ENCODE peak calls at places on chromosomes 12 and 14, in ten cellular contexts. Q, N, H, W, C, J, K, M, G and R are unnamed samples.

GRCh38 chr12:131067993-131068942 is 114.6 kb downstream of the ADGRD1 start:
- DNase-seq in Q (no peak), N (peak), H (no peak), W (no peak), C (no peak), J (no peak), K (no peak), M (no peak), G (no peak), R (no peak)

GRCh38 chr12:93025145-93026103 is 96.3 kb upstream of the EEA1 start:
- DNase-seq in Q (peak), N (no peak), H (peak), W (no peak), C (no peak), J (no peak), K (no peak), M (peak), G (peak), R (no peak)

GRCh38 chr12:116677202-116677651 is 60.6 kb downstream of the SPRING1 start:
- DNase-seq in Q (no peak), N (no peak), H (no peak), W (no peak), C (no peak), J (no peak), K (no peak), M (no peak), G (no peak), R (no peak)

GRCh38 chr12:94507455-94507854 is 47.8 kb upstream of the CEP83 start:
- DNase-seq in Q (no peak), N (no peak), H (no peak), W (no peak), C (no peak), J (no peak), K (no peak), M (no peak), G (no peak), R (no peak)

GRCh38 chr12:12081836-12082497 is 11.2 kb downstream of the BCL2L14 start:
- DNase-seq in Q (peak), N (no peak), H (peak), W (no peak), C (no peak), J (peak), K (no peak), M (peak), G (peak), R (no peak)

GRCh38 chr12:56528836-56529235 is 7.2 kb downstream of the RBMS2 start:
- DNase-seq in Q (no peak), N (no peak), H (peak), W (no peak), C (no peak), J (no peak), K (no peak), M (no peak), G (no peak), R (no peak)

GRCh38 chr12:111437816-111438454 is 32.2 kb downstream of the SH2B3 start:
- DNase-seq in Q (peak), N (no peak), H (peak), W (no peak), C (no peak), J (no peak), K (peak), M (no peak), G (no peak), R (no peak)

GRCh38 chr12:113316155-113316554 is 18.8 kb downstream of the SLC8B1 start:
- DNase-seq in Q (no peak), N (no peak), H (no peak), W (no peak), C (no peak), J (no peak), K (no peak), M (no peak), G (no peak), R (no peak)

GRCh38 chr12:27966870-27967269 is 5.7 kb downstream of the PTHLH start:
- DNase-seq in Q (peak), N (no peak), H (peak), W (no peak), C (no peak), J (no peak), K (no peak), M (peak), G (peak), R (no peak)

GRCh38 chr14:31864937-31865855 is 211.9 kb upstream of the ARHGAP5 start:
- DNase-seq in Q (no peak), N (no peak), H (no peak), W (no peak), C (no peak), J (no peak), K (no peak), M (no peak), G (no peak), R (no peak)

GRCh38 chr12:8709124-8709830 is 11.5 kb downstream of the RIMKLB start:
- DNase-seq in Q (peak), N (peak), H (peak), W (no peak), C (no peak), J (peak), K (no peak), M (no peak), G (no peak), R (no peak)

GRCh38 chr12:52189376-52190174 is 2.2 kb downstream of the KRT80 start:
- DNase-seq in Q (no peak), N (no peak), H (peak), W (no peak), C (no peak), J (no peak), K (no peak), M (no peak), G (no peak), R (no peak)

GRCh38 chr12:116839287-116839830 is 41.9 kb downstream of the HRK start:
- DNase-seq in Q (no peak), N (no peak), H (no peak), W (no peak), C (no peak), J (no peak), K (no peak), M (no peak), G (no peak), R (no peak)

GRCh38 chr12:3564861-3565260 is 73.9 kb downstream of the PRMT8 start:
- DNase-seq in Q (no peak), N (no peak), H (no peak), W (no peak), C (no peak), J (no peak), K (no peak), M (no peak), G (no peak), R (no peak)

GRCh38 chr12:96132819-96133218 is 61.4 kb upstream of the ELK3 start:
- DNase-seq in Q (no peak), N (no peak), H (no peak), W (peak), C (no peak), J (no peak), K (no peak), M (no peak), G (peak), R (no peak)

GRCh38 chr14:22622220-22622619 is 21.9 kb downstream of the OR6J1 start:
- DNase-seq in Q (peak), N (no peak), H (peak), W (no peak), C (no peak), J (no peak), K (no peak), M (no peak), G (no peak), R (no peak)

GRCh38 chr12:65594373-65594772 is 229.9 kb upstream of the HMGA2 start:
- DNase-seq in Q (no peak), N (no peak), H (peak), W (no peak), C (no peak), J (no peak), K (no peak), M (no peak), G (no peak), R (no peak)

GRCh38 chr14:24171422-24172260 is at the start of gene REC8:
- DNase-seq in Q (peak), N (peak), H (no peak), W (peak), C (peak), J (peak), K (peak), M (no peak), G (no peak), R (peak)

GRCh38 chr12:54418441-54419087 is 502 bp downstream of the ITGA5 start:
- DNase-seq in Q (no peak), N (no peak), H (no peak), W (no peak), C (no peak), J (no peak), K (no peak), M (peak), G (no peak), R (no peak)

GRCh38 chr12:119704065-119704747 is 36.3 kb downstream of the PRKAB1 start:
- DNase-seq in Q (peak), N (peak), H (peak), W (no peak), C (no peak), J (no peak), K (no peak), M (no peak), G (no peak), R (no peak)

GRCh38 chr12:87272846-87273245 is 756.4 kb downstream of the C12orf50 start:
- DNase-seq in Q (no peak), N (no peak), H (no peak), W (no peak), C (no peak), J (no peak), K (no peak), M (no peak), G (no peak), R (no peak)

GRCh38 chr12:54384591-54385041 is at the start of gene ZNF385A:
- DNase-seq in Q (no peak), N (no peak), H (no peak), W (no peak), C (no peak), J (no peak), K (no peak), M (no peak), G (no peak), R (no peak)

GRCh38 chr14:79511146-79511545 is 700.2 kb downstream of the DIO2 start:
- DNase-seq in Q (no peak), N (no peak), H (no peak), W (no peak), C (no peak), J (no peak), K (no peak), M (no peak), G (no peak), R (no peak)

GRCh38 chr14:65478017-65478416 is 65.5 kb downstream of the FUT8 start:
- DNase-seq in Q (no peak), N (no peak), H (no peak), W (no peak), C (no peak), J (no peak), K (no peak), M (no peak), G (no peak), R (no peak)

GRCh38 chr12:2832550-2833127 is 2.2 kb downstream of the NRIP2 start:
- DNase-seq in Q (no peak), N (no peak), H (no peak), W (no peak), C (no peak), J (no peak), K (no peak), M (no peak), G (no peak), R (no peak)

DNA sequence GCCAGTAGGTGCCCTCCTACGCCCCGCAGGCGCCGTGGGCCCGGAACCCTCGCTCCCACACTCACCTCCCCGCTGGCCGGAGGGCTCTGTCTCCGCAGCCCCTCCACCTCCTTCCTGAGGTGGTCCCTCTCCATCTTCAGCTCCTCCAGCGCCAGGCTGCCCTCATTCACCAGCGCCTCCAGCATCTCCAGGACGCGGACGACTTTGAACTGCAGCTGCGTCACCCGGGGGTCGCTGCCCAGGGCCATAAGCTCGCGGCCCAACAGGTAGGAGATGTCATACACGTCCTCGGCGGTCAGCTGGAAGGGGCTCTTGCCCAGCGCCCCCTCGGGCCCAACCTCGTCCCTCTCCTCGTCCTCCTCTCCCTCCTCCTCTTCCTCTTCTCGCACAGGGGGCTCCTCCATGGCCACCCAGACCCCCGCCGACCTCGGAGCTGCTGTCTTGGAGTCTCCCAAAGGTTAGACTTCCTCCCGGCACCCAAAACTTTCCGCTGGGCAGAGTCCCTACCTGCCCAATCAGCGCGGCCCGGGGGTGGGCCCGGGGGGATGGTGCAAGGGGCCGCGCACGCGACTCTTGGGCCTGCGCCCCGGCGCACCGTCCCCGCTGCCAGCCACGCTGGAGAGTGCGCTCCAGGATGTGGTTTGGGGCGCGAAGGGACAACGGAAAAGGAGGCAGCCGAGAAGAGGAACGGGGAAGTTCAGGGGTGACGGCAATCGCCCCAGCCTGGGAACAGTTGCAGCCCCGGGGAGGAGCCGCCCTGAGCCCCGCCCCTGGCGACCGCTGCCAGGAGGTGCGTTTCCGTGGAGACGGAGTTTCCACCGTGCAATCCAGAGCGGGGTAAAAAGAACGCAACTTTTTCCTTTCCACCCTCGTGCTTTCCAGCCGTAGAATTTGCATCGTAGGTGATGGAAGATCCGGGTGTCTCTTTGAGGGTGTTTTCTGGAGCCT is at the start of gene RILPL2:
- DNase-seq in Q (peak), N (peak), H (peak), W (peak), C (peak), J (peak), K (peak), M (peak), G (peak), R (peak)
- TF ChIP-seq CTCF in Q (no peak), N (no peak), H (no peak), W (no peak), C (no peak), J (no peak), K (no peak), M (no peak), G (no peak), R (no peak)

GRCh38 chr14:99980299-99980698 is 84.9 kb upstream of the EVL start:
- DNase-seq in Q (no peak), N (no peak), H (no peak), W (no peak), C (no peak), J (no peak), K (no peak), M (no peak), G (no peak), R (no peak)
- TF ChIP-seq CTCF in Q (no peak), N (no peak), H (no peak), W (no peak), C (no peak), J (no peak), K (no peak), M (no peak), G (no peak), R (no peak)

GRCh38 chr14:70192915-70193314 is 4.2 kb upstream of the SLC8A3 start:
- DNase-seq in Q (no peak), N (no peak), H (no peak), W (no peak), C (no peak), J (no peak), K (no peak), M (no peak), G (peak), R (no peak)
- TF ChIP-seq CTCF in Q (no peak), N (no peak), H (no peak), W (no peak), C (no peak), J (no peak), K (no peak), M (no peak), G (no peak), R (no peak)

GRCh38 chr14:97976861-97977260 is 1179.7 kb downstream of the VRK1 start:
- DNase-seq in Q (no peak), N (peak), H (peak), W (no peak), C (no peak), J (peak), K (peak), M (no peak), G (no peak), R (no peak)

GRCh38 chr14:97977711-97978261 is 1180.6 kb downstream of the VRK1 start:
- DNase-seq in Q (peak), N (peak), H (peak), W (peak), C (no peak), J (peak), K (peak), M (no peak), G (no peak), R (peak)

GRCh38 chr14:97975960-97976359 is 1178.8 kb downstream of the VRK1 start:
- DNase-seq in Q (no peak), N (no peak), H (no peak), W (peak), C (no peak), J (no peak), K (no peak), M (no peak), G (no peak), R (no peak)

GRCh38 chr14:97978336-97978735 is 1181.2 kb downstream of the VRK1 start:
- DNase-seq in Q (peak), N (peak), H (peak), W (peak), C (peak), J (peak), K (peak), M (no peak), G (peak), R (peak)
- TF ChIP-seq CTCF in Q (no peak), N (peak), H (peak), W (peak), C (peak), J (peak), K (no peak), M (no peak), G (peak), R (peak)

GRCh38 chr12:98232753-98233385 is 282.5 kb upstream of the TMPO start:
- DNase-seq in Q (no peak), N (no peak), H (no peak), W (no peak), C (no peak), J (no peak), K (no peak), M (no peak), G (no peak), R (no peak)

GRCh38 chr12:98224584-98225221 is 290.7 kb upstream of the TMPO start:
- DNase-seq in Q (no peak), N (no peak), H (no peak), W (no peak), C (no peak), J (no peak), K (no peak), M (no peak), G (no peak), R (no peak)

GRCh38 chr12:98229539-98229921 is 285.9 kb upstream of the TMPO start:
- DNase-seq in Q (no peak), N (no peak), H (no peak), W (no peak), C (no peak), J (no peak), K (no peak), M (no peak), G (no peak), R (no peak)

GRCh38 chr12:98228619-98229538 is 286.5 kb upstream of the TMPO start:
- DNase-seq in Q (no peak), N (no peak), H (no peak), W (no peak), C (no peak), J (no peak), K (no peak), M (no peak), G (no peak), R (no peak)

DNA sequence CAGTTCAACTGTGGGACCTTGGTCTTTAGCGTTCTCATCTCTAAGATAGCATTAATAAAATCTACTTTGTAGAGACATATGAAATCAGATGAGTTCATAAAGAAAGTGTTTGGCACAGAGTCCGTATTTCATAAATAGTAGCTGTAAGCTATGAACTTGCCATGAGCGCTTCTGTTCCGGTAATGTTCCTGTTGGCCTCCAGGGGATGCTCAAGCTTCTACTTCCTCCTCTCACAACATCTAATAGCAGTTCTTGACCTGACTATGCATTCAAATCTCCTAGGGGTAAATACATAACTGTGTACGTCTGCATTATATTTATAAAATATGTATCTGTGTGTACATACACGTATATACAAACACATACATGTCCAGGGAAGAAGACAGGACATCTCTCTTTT is 288.2 kb upstream of the TMPO start:
- DNase-seq in Q (peak), N (no peak), H (peak), W (no peak), C (no peak), J (no peak), K (no peak), M (peak), G (peak), R (no peak)
- TF ChIP-seq CTCF in Q (peak), N (peak), H (peak), W (no peak), C (peak), J (no peak), K (no peak), M (peak), G (peak), R (no peak)

DNA sequence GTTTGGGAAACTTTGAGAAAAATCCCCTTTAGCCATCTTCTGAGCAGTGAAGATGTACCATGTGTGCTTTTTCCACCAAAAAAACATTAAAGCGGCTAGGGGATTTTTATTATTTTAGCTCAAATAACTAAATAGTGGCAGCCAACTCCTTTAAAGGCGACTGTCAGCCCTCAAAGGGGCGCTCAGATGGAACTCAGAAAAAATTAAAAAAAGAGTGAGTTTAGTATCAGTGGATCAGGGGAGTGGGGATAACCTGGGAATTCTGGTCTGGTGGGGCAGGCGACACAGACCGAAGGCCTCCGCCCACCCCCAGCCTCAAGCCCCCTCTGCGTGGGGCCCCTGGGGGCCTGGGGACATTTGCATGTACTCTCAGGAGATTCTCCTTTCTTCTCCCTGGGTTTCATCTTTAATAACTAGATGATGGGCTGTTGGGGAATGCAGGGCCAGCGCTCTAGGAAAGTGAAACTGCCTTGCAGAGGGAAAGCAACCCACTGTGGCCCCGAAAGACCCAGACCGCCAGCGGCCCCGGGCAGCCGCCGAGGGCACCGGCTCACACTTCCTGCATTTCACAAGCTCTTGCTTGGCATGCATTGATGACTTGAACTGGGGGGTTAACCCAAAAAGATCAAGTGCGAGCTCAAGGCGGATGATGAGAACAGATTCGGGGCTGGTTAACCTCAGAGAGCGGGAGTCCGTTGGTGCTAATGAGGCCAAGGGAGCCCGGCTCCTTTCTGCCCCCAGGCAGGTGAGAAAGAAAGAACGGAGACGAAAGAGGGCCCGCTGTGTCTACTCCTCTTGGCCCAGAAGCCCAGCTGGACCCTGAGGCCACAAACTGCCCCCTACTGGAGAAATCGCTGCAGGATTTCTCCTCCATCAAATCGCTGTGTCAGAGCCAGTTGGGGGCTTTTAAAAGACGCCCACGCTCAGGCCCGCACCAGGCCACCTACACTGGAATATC is 7.3 kb upstream of the BATF start:
- DNase-seq in Q (peak), N (no peak), H (no peak), W (peak), C (no peak), J (no peak), K (no peak), M (peak), G (no peak), R (no peak)
- TF ChIP-seq CTCF in Q (peak), N (peak), H (no peak), W (no peak), C (no peak), J (no peak), K (no peak), M (peak), G (no peak), R (peak)